ENCODE peak calls at places on chromosomes 1 and 21, in seven cellular contexts. One of them, this sample, is unnamed.
A peak's percentile ranks its signal among the peaks of the same experiment; 100 is the strongest.

GRCh38 chr1:229842302-229843255 is 216.5 kb downstream of the URB2 start:
- DNase-seq in fibroblast of lung: peak; percentile 27
- DNase-seq in pancreas: no peak
- DNase-seq in cardiac muscle cell: no peak
- DNase-seq in H1: no peak
- DNase-seq in IMR-90: no peak
- DNase-seq in breast epithelium: no peak
- DNase-seq in this sample: no peak

GRCh38 chr1:235331391-235331790 is 3.0 kb downstream of the GGPS1 start:
- DNase-seq in cardiac muscle cell: no peak
- DNase-seq in fibroblast of lung: no peak
- DNase-seq in IMR-90: no peak
- DNase-seq in H1: no peak
- DNase-seq in breast epithelium: no peak
- DNase-seq in pancreas: no peak
- DNase-seq in this sample: no peak

GRCh38 chr21:43814215-43815106 is 25.1 kb downstream of the RRP1 start:
- DNase-seq in pancreas: no peak
- DNase-seq in IMR-90: no peak
- DNase-seq in H1: no peak
- DNase-seq in cardiac muscle cell: peak; percentile 13
- DNase-seq in breast epithelium: no peak
- DNase-seq in fibroblast of lung: peak; percentile 6
- DNase-seq in this sample: peak; percentile 48

GRCh38 chr1:226665505-226666163 is 73.4 kb downstream of the ITPKB start:
- DNase-seq in cardiac muscle cell: no peak
- DNase-seq in breast epithelium: no peak
- DNase-seq in pancreas: no peak
- DNase-seq in H1: no peak
- DNase-seq in IMR-90: no peak
- DNase-seq in fibroblast of lung: no peak
- DNase-seq in this sample: no peak

GRCh38 chr1:91803847-91804545 is 82.0 kb downstream of the TGFBR3 start:
- DNase-seq in breast epithelium: no peak
- DNase-seq in fibroblast of lung: no peak
- DNase-seq in pancreas: no peak
- DNase-seq in cardiac muscle cell: no peak
- DNase-seq in H1: no peak
- DNase-seq in IMR-90: no peak
- DNase-seq in this sample: no peak

GRCh38 chr21:41726058-41726558 is 40.7 kb downstream of the RIPK4 start:
- DNase-seq in pancreas: no peak
- DNase-seq in breast epithelium: no peak
- DNase-seq in H1: no peak
- DNase-seq in IMR-90: no peak
- DNase-seq in fibroblast of lung: no peak
- DNase-seq in cardiac muscle cell: no peak
- DNase-seq in this sample: no peak

GRCh38 chr1:22826630-22827580 is 116.3 kb downstream of the EPHB2 start:
- DNase-seq in IMR-90: no peak
- DNase-seq in fibroblast of lung: no peak
- DNase-seq in cardiac muscle cell: peak; percentile 39
- DNase-seq in pancreas: peak; percentile 54
- DNase-seq in breast epithelium: peak; percentile 78
- DNase-seq in H1: peak; percentile 25
- DNase-seq in this sample: no peak

GRCh38 chr1:182962554-182963115 is 9.7 kb upstream of the SHCBP1L start:
- DNase-seq in cardiac muscle cell: peak; percentile 92
- DNase-seq in breast epithelium: peak; percentile 47
- DNase-seq in IMR-90: peak; percentile 90
- DNase-seq in fibroblast of lung: peak; percentile 92
- DNase-seq in H1: peak; percentile 63
- DNase-seq in pancreas: peak; percentile 67
- DNase-seq in this sample: peak; percentile 60

GRCh38 chr1:27144349-27144748 is 10.6 kb downstream of the SLC9A1 start:
- DNase-seq in breast epithelium: peak; percentile 79
- DNase-seq in H1: no peak
- DNase-seq in pancreas: no peak
- DNase-seq in cardiac muscle cell: no peak
- DNase-seq in IMR-90: no peak
- DNase-seq in fibroblast of lung: no peak
- DNase-seq in this sample: peak; percentile 73

GRCh38 chr1:15213333-15213732 is 33.7 kb upstream of the FHAD1 start:
- DNase-seq in fibroblast of lung: peak; percentile 73
- DNase-seq in pancreas: no peak
- DNase-seq in cardiac muscle cell: peak; percentile 77
- DNase-seq in breast epithelium: no peak
- DNase-seq in H1: no peak
- DNase-seq in IMR-90: peak; percentile 64
- DNase-seq in this sample: no peak

GRCh38 chr1:155933591-155934096 is 569 bp downstream of the KHDC4 start:
- DNase-seq in breast epithelium: no peak
- DNase-seq in cardiac muscle cell: no peak
- DNase-seq in fibroblast of lung: no peak
- DNase-seq in IMR-90: no peak
- DNase-seq in pancreas: no peak
- DNase-seq in H1: no peak
- DNase-seq in this sample: peak; percentile 54

GRCh38 chr1:59833022-59833421 is 18.3 kb downstream of the HOOK1 start:
- DNase-seq in cardiac muscle cell: no peak
- DNase-seq in IMR-90: no peak
- DNase-seq in H1: no peak
- DNase-seq in pancreas: no peak
- DNase-seq in fibroblast of lung: peak; percentile 17
- DNase-seq in breast epithelium: no peak
- DNase-seq in this sample: no peak

GRCh38 chr1:2204384-2205190 is 10.0 kb upstream of the FAAP20 start:
- DNase-seq in fibroblast of lung: peak; percentile 51
- DNase-seq in H1: peak; percentile 66
- DNase-seq in pancreas: peak; percentile 91
- DNase-seq in cardiac muscle cell: peak; percentile 89
- DNase-seq in breast epithelium: no peak
- DNase-seq in IMR-90: peak; percentile 33
- DNase-seq in this sample: peak; percentile 69

GRCh38 chr1:44842763-44843655 is at the start of gene PTCH2:
- DNase-seq in H1: peak; percentile 70
- DNase-seq in breast epithelium: peak; percentile 58
- DNase-seq in cardiac muscle cell: peak; percentile 88
- DNase-seq in pancreas: peak; percentile 80
- DNase-seq in fibroblast of lung: peak; percentile 66
- DNase-seq in IMR-90: peak; percentile 53
- DNase-seq in this sample: peak; percentile 69

GRCh38 chr1:6137758-6138157 is 42.4 kb downstream of the CHD5 start:
- DNase-seq in IMR-90: no peak
- DNase-seq in fibroblast of lung: no peak
- DNase-seq in breast epithelium: no peak
- DNase-seq in H1: no peak
- DNase-seq in pancreas: peak; percentile 39
- DNase-seq in cardiac muscle cell: no peak
- DNase-seq in this sample: peak; percentile 15

GRCh38 chr1:244709491-244710368 is 56.8 kb downstream of the DESI2 start:
- DNase-seq in breast epithelium: no peak
- DNase-seq in pancreas: no peak
- DNase-seq in cardiac muscle cell: no peak
- DNase-seq in H1: no peak
- DNase-seq in IMR-90: no peak
- DNase-seq in fibroblast of lung: no peak
- DNase-seq in this sample: peak; percentile 26

GRCh38 chr1:209862598-209863498 is 35.1 kb downstream of the UTP25 start:
- DNase-seq in pancreas: no peak
- DNase-seq in fibroblast of lung: no peak
- DNase-seq in breast epithelium: no peak
- DNase-seq in cardiac muscle cell: no peak
- DNase-seq in H1: no peak
- DNase-seq in IMR-90: no peak
- DNase-seq in this sample: no peak

GRCh38 chr1:33312413-33312749 is 8.5 kb downstream of the A3GALT2 start:
- DNase-seq in fibroblast of lung: no peak
- DNase-seq in cardiac muscle cell: no peak
- DNase-seq in pancreas: peak; percentile 40
- DNase-seq in IMR-90: no peak
- DNase-seq in H1: no peak
- DNase-seq in breast epithelium: no peak
- DNase-seq in this sample: no peak

GRCh38 chr1:1434131-1434811 is 1.2 kb upstream of the VWA1 start:
- DNase-seq in H1: no peak
- DNase-seq in pancreas: no peak
- DNase-seq in breast epithelium: peak; percentile 89
- DNase-seq in fibroblast of lung: no peak
- DNase-seq in IMR-90: no peak
- DNase-seq in cardiac muscle cell: peak; percentile 72
- DNase-seq in this sample: peak; percentile 67

GRCh38 chr1:178344513-178345077 is 152.2 kb downstream of the CLEC20A start:
- DNase-seq in pancreas: no peak
- DNase-seq in breast epithelium: no peak
- DNase-seq in fibroblast of lung: peak; percentile 93
- DNase-seq in cardiac muscle cell: peak; percentile 93
- DNase-seq in IMR-90: peak; percentile 92
- DNase-seq in H1: no peak
- DNase-seq in this sample: no peak

GRCh38 chr1:39652534-39652933 is 13.1 kb upstream of the HEYL start:
- DNase-seq in IMR-90: no peak
- DNase-seq in pancreas: no peak
- DNase-seq in H1: no peak
- DNase-seq in breast epithelium: no peak
- DNase-seq in fibroblast of lung: no peak
- DNase-seq in cardiac muscle cell: no peak
- DNase-seq in this sample: no peak

DNA sequence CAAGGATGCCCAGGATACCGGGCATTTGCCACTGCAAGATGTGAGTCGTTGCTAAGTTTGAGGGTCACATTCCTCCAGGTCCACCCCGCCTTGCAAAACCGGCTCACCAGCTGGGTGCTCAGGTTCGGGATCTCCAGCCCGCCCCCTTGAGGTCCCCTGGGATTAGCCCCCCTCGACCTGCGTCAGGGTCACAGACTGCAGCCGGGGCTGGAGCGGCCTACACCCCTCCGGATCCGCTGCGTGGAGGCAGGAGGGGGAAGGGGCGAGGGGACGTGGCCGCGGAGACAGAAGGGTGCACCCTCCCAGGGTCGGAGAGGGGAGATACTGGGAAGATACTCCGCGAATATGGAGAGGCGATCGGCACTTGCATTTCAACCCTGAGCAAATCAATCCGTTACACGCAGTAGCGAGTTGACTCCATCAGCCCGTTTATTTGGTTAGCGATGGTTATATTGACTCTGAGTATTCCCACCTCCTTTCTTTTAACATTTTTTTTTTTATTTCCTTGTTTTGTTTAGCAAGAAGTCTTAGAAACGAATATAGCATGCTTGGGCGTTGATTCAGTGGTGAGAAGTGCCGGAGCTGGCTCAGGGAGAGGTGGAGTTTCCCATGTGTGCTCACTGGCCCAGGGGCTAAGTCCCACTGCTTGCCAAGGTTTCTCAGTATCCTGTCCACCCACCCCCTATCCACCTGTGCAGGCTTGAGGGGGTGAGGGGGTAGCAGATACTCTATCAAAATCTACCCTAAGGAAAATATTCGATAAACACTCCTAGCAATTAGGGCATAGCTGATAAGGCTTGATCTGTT is 983 bp downstream of the IFNAR2 start:
- DNase-seq in pancreas: peak; percentile 65
- DNase-seq in breast epithelium: peak; percentile 42
- DNase-seq in fibroblast of lung: peak; percentile 43
- DNase-seq in cardiac muscle cell: peak; percentile 58
- DNase-seq in H1: peak; percentile 38
- DNase-seq in IMR-90: peak; percentile 75
- DNase-seq in this sample: peak; percentile 69
- TF ChIP-seq CTCF in pancreas: no peak
- TF ChIP-seq CTCF in breast epithelium: no peak
- TF ChIP-seq CTCF in fibroblast of lung: no peak
- TF ChIP-seq CTCF in cardiac muscle cell: peak; percentile 6
- TF ChIP-seq CTCF in H1: peak; percentile 53
- TF ChIP-seq CTCF in IMR-90: peak; percentile 7
- TF ChIP-seq CTCF in this sample: no peak

GRCh38 chr1:179714159-179714558 is 28.9 kb upstream of the FAM163A start:
- DNase-seq in breast epithelium: no peak
- DNase-seq in fibroblast of lung: no peak
- DNase-seq in IMR-90: no peak
- DNase-seq in H1: no peak
- DNase-seq in cardiac muscle cell: no peak
- DNase-seq in pancreas: no peak
- DNase-seq in this sample: no peak

GRCh38 chr1:179714623-179715022 is 28.5 kb upstream of the FAM163A start:
- DNase-seq in fibroblast of lung: no peak
- DNase-seq in pancreas: no peak
- DNase-seq in IMR-90: no peak
- DNase-seq in H1: no peak
- DNase-seq in cardiac muscle cell: no peak
- DNase-seq in breast epithelium: no peak
- DNase-seq in this sample: no peak

DNA sequence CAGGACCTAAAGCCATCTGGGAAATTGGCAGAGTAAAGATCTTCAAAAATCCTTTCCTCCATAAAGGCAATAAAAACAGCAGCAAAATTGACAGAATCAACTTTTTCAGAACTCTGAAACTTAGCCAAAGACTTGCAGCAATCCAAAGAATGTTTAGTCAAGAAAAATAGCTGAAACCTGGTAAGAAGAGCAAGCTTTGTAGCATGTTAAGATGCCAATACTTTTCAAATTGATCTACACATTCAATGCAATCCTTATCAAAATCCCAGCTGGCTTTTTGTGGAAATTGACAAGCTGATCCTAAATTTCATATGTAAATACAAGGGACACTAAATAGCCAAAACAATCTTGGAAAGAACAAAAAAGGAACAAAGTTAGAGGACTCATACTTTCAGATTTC is 23.8 kb upstream of the FAM163A start:
- DNase-seq in IMR-90: no peak
- DNase-seq in fibroblast of lung: no peak
- DNase-seq in H1: no peak
- DNase-seq in cardiac muscle cell: no peak
- DNase-seq in pancreas: no peak
- DNase-seq in breast epithelium: no peak
- DNase-seq in this sample: no peak
- H3K9me3 ChIP-seq in IMR-90: peaks cover 4% of the 10 kb centered on the region
- H3K9me3 ChIP-seq in fibroblast of lung: no peaks in the 10 kb centered on the region
- H3K9me3 ChIP-seq in H1: peaks cover 3% of the 10 kb centered on the region
- H3K9me3 ChIP-seq in cardiac muscle cell: peaks cover 3% of the 10 kb centered on the region
- H3K9me3 ChIP-seq in pancreas: no peaks in the 10 kb centered on the region
- H3K9me3 ChIP-seq in breast epithelium: peaks cover 20% of the 10 kb centered on the region
- H3K9me3 ChIP-seq in this sample: peaks cover 25% of the 10 kb centered on the region

DNA sequence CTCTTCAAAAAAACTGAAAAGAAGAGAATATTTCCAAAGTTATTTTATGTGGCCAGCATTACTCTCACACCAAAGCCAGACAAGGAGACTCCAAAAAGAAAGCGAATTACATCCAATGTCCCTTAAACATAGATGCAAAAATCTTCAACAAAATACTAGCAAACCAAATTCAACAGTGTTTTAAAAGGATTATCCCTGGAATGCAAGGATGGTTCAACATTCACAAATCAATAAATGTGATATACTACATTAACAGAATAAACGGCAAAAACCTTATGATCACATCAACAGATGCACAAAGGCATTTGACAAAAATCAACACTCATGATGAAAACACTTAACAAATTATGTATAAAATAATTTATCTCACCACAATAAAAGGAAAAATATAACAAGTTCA is 207.8 kb downstream of the DENND1B start:
- DNase-seq in breast epithelium: no peak
- DNase-seq in fibroblast of lung: no peak
- DNase-seq in H1: no peak
- DNase-seq in IMR-90: no peak
- DNase-seq in pancreas: no peak
- DNase-seq in cardiac muscle cell: no peak
- DNase-seq in this sample: no peak
- H3K4me1 ChIP-seq in breast epithelium: no peaks in the 10 kb centered on the region
- H3K4me1 ChIP-seq in fibroblast of lung: no peaks in the 10 kb centered on the region
- H3K4me1 ChIP-seq in H1: no peaks in the 10 kb centered on the region
- H3K4me1 ChIP-seq in IMR-90: no peaks in the 10 kb centered on the region
- H3K4me1 ChIP-seq in pancreas: no peaks in the 10 kb centered on the region
- H3K4me1 ChIP-seq in cardiac muscle cell: no peaks in the 10 kb centered on the region
- H3K4me1 ChIP-seq in this sample: no peaks in the 10 kb centered on the region

GRCh38 chr1:117719004-117719403 is 113.2 kb downstream of the TENT5C start:
- DNase-seq in pancreas: no peak
- DNase-seq in IMR-90: no peak
- DNase-seq in fibroblast of lung: no peak
- DNase-seq in H1: no peak
- DNase-seq in breast epithelium: no peak
- DNase-seq in cardiac muscle cell: no peak
- DNase-seq in this sample: no peak
- TF ChIP-seq CTCF in pancreas: no peak
- TF ChIP-seq CTCF in IMR-90: no peak
- TF ChIP-seq CTCF in fibroblast of lung: no peak
- TF ChIP-seq CTCF in H1: no peak
- TF ChIP-seq CTCF in breast epithelium: no peak
- TF ChIP-seq CTCF in cardiac muscle cell: no peak
- TF ChIP-seq CTCF in this sample: no peak